ENCODE peak calls at places on chromosomes 1 and 21, in six cellular contexts. One of them, this sample, is unnamed.

GRCh38 chr1:169201084-169201619 is 94.7 kb downstream of the ATP1B1 start:
- DNase-seq in transverse colon: no peak
- DNase-seq in A549: no peak
- DNase-seq in esophagus muscularis mucosa: no peak
- DNase-seq in sigmoid colon: no peak
- DNase-seq in SK-N-SH: no peak
- DNase-seq in this sample: no peak

GRCh38 chr1:1068374-1069060 is 5.6 kb downstream of the RNF223 start:
- DNase-seq in SK-N-SH: no peak
- DNase-seq in esophagus muscularis mucosa: no peak
- DNase-seq in A549: peak
- DNase-seq in transverse colon: peak
- DNase-seq in sigmoid colon: no peak
- DNase-seq in this sample: no peak

GRCh38 chr1:12078938-12079861 is 16.1 kb downstream of the TNFRSF8 start:
- DNase-seq in A549: peak
- DNase-seq in transverse colon: no peak
- DNase-seq in esophagus muscularis mucosa: no peak
- DNase-seq in SK-N-SH: peak
- DNase-seq in sigmoid colon: no peak
- DNase-seq in this sample: peak

GRCh38 chr21:31180256-31181088 is 142.2 kb upstream of the KRTAP19-8 start:
- DNase-seq in transverse colon: no peak
- DNase-seq in esophagus muscularis mucosa: no peak
- DNase-seq in SK-N-SH: peak
- DNase-seq in sigmoid colon: no peak
- DNase-seq in A549: peak
- DNase-seq in this sample: no peak

GRCh38 chr1:63674865-63675815 is 81.9 kb downstream of the PGM1 start:
- DNase-seq in SK-N-SH: peak
- DNase-seq in A549: no peak
- DNase-seq in transverse colon: no peak
- DNase-seq in esophagus muscularis mucosa: no peak
- DNase-seq in sigmoid colon: no peak
- DNase-seq in this sample: peak

GRCh38 chr21:41648591-41649031 is 118.2 kb downstream of the RIPK4 start:
- DNase-seq in A549: no peak
- DNase-seq in sigmoid colon: no peak
- DNase-seq in esophagus muscularis mucosa: no peak
- DNase-seq in transverse colon: no peak
- DNase-seq in SK-N-SH: no peak
- DNase-seq in this sample: no peak

GRCh38 chr1:205510951-205511330 is 6.5 kb downstream of the CDK18 start:
- DNase-seq in transverse colon: no peak
- DNase-seq in esophagus muscularis mucosa: no peak
- DNase-seq in sigmoid colon: no peak
- DNase-seq in A549: no peak
- DNase-seq in SK-N-SH: no peak
- DNase-seq in this sample: no peak

GRCh38 chr1:110087812-110088738 is 17.6 kb upstream of the ALX3 start:
- DNase-seq in transverse colon: peak
- DNase-seq in esophagus muscularis mucosa: no peak
- DNase-seq in sigmoid colon: no peak
- DNase-seq in A549: peak
- DNase-seq in SK-N-SH: peak
- DNase-seq in this sample: no peak

GRCh38 chr1:202158810-202159533 is 1.4 kb downstream of the PTPN7 start:
- DNase-seq in transverse colon: no peak
- DNase-seq in SK-N-SH: no peak
- DNase-seq in A549: no peak
- DNase-seq in sigmoid colon: no peak
- DNase-seq in esophagus muscularis mucosa: no peak
- DNase-seq in this sample: peak

GRCh38 chr1:216498277-216498676 is 75.0 kb upstream of the USH2A start:
- DNase-seq in SK-N-SH: no peak
- DNase-seq in A549: no peak
- DNase-seq in transverse colon: no peak
- DNase-seq in esophagus muscularis mucosa: no peak
- DNase-seq in sigmoid colon: no peak
- DNase-seq in this sample: no peak

GRCh38 chr1:72229893-72230292 is 52.4 kb downstream of the NEGR1 start:
- DNase-seq in transverse colon: no peak
- DNase-seq in SK-N-SH: no peak
- DNase-seq in A549: no peak
- DNase-seq in sigmoid colon: no peak
- DNase-seq in esophagus muscularis mucosa: no peak
- DNase-seq in this sample: no peak

GRCh38 chr21:24023402-24023801 is 1583.9 kb downstream of the MRPL39 start:
- DNase-seq in A549: no peak
- DNase-seq in transverse colon: no peak
- DNase-seq in SK-N-SH: peak
- DNase-seq in sigmoid colon: no peak
- DNase-seq in esophagus muscularis mucosa: no peak
- DNase-seq in this sample: no peak

GRCh38 chr1:186102559-186103148 is 272.4 kb downstream of the TPR start:
- DNase-seq in transverse colon: no peak
- DNase-seq in SK-N-SH: no peak
- DNase-seq in esophagus muscularis mucosa: no peak
- DNase-seq in sigmoid colon: no peak
- DNase-seq in A549: no peak
- DNase-seq in this sample: no peak

GRCh38 chr1:11571906-11572616 is 82.2 kb downstream of the FBXO2 start:
- DNase-seq in A549: peak
- DNase-seq in sigmoid colon: no peak
- DNase-seq in transverse colon: no peak
- DNase-seq in esophagus muscularis mucosa: no peak
- DNase-seq in SK-N-SH: no peak
- DNase-seq in this sample: no peak

GRCh38 chr1:43975249-43975961 is 645 bp downstream of the ATP6V0B start:
- DNase-seq in SK-N-SH: no peak
- DNase-seq in sigmoid colon: peak
- DNase-seq in transverse colon: peak
- DNase-seq in esophagus muscularis mucosa: no peak
- DNase-seq in A549: no peak
- DNase-seq in this sample: no peak

GRCh38 chr1:100075773-100076172 is 57.0 kb downstream of the SASS6 start:
- DNase-seq in SK-N-SH: no peak
- DNase-seq in A549: no peak
- DNase-seq in esophagus muscularis mucosa: no peak
- DNase-seq in sigmoid colon: no peak
- DNase-seq in transverse colon: no peak
- DNase-seq in this sample: no peak

GRCh38 chr21:46604975-46605758 is at the start of gene S100B:
- DNase-seq in transverse colon: no peak
- DNase-seq in sigmoid colon: peak
- DNase-seq in SK-N-SH: peak
- DNase-seq in esophagus muscularis mucosa: no peak
- DNase-seq in A549: no peak
- DNase-seq in this sample: no peak
- TF ChIP-seq EP300 in transverse colon: no peak
- TF ChIP-seq EP300 in sigmoid colon: no peak
- TF ChIP-seq EP300 in SK-N-SH: no peak
- TF ChIP-seq EP300 in esophagus muscularis mucosa: no peak
- TF ChIP-seq EP300 in A549: no peak
- TF ChIP-seq EP300 in this sample: no peak

DNA sequence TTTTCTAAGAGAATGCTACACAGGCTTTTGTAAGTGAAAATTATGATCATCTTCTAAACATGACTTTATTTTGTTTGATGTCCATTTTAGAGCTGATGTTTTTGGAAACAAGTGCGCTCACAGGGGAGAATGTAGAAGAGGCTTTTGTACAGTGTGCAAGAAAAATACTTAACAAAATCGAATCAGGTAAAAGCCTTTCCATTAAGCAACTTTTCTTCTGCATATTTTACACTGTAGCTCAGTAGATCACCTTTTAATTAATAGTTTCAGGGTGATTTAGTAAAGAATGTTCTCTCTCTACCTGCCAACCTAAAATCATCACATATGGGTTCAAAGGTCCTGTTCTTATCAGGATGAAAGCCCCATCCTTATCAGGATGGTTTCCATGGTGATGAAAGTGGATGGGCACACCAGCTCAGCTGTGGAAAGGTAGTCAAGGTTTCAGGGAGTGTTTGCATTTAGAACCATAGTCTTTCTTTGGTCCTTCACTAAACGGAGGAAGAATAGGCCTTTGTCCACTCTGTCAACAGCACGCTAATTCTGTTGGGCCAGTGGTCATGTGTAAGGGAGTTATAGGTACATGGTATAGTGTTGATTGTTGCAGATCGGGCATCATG is 28.1 kb downstream of the RAB4A start:
- DNase-seq in sigmoid colon: no peak
- DNase-seq in transverse colon: no peak
- DNase-seq in esophagus muscularis mucosa: no peak
- DNase-seq in A549: no peak
- DNase-seq in SK-N-SH: no peak
- DNase-seq in this sample: no peak
- TF ChIP-seq EP300 in sigmoid colon: no peak
- TF ChIP-seq EP300 in transverse colon: no peak
- TF ChIP-seq EP300 in esophagus muscularis mucosa: no peak
- TF ChIP-seq EP300 in A549: no peak
- TF ChIP-seq EP300 in SK-N-SH: no peak
- TF ChIP-seq EP300 in this sample: no peak

DNA sequence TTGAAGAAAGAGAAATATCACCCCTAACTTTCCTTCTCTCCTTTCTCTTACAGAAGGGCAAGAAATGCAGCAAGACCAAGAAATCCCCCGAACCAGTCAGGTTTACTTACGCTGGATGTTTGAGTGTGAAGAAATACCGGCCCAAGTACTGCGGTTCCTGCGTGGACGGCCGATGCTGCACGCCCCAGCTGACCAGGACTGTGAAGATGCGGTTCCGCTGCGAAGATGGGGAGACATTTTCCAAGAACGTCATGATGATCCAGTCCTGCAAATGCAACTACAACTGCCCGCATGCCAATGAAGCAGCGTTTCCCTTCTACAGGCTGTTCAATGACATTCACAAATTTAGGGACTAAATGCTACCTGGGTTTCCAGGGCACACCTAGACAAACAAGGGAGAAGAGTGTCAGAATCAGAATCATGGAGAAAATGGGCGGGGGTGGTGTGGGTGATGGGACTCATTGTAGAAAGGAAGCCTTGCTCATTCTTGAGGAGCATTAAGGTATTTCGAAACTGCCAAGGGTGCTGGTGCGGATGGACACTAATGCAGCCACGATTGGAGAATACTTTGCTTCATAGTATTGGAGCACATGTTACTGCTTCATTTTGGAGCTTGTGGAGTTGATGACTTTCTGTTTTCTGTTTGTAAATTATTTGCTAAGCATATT is 2.3 kb downstream of the CCN1 start:
- DNase-seq in SK-N-SH: no peak
- DNase-seq in sigmoid colon: no peak
- DNase-seq in transverse colon: no peak
- DNase-seq in esophagus muscularis mucosa: peak
- DNase-seq in A549: no peak
- DNase-seq in this sample: no peak
- TF ChIP-seq EP300 in SK-N-SH: no peak
- TF ChIP-seq EP300 in sigmoid colon: no peak
- TF ChIP-seq EP300 in transverse colon: no peak
- TF ChIP-seq EP300 in esophagus muscularis mucosa: no peak
- TF ChIP-seq EP300 in A549: no peak
- TF ChIP-seq EP300 in this sample: no peak

GRCh38 chr1:162336621-162337020 is 40.0 kb downstream of the SPATA46 start:
- DNase-seq in esophagus muscularis mucosa: no peak
- DNase-seq in A549: no peak
- DNase-seq in SK-N-SH: no peak
- DNase-seq in sigmoid colon: no peak
- DNase-seq in transverse colon: no peak
- DNase-seq in this sample: no peak
- TF ChIP-seq EP300 in esophagus muscularis mucosa: no peak
- TF ChIP-seq EP300 in A549: no peak
- TF ChIP-seq EP300 in SK-N-SH: no peak
- TF ChIP-seq EP300 in sigmoid colon: no peak
- TF ChIP-seq EP300 in transverse colon: no peak
- TF ChIP-seq EP300 in this sample: no peak

GRCh38 chr1:154496381-154496780 is 5.6 kb upstream of the TDRD10 start:
- DNase-seq in esophagus muscularis mucosa: no peak
- DNase-seq in transverse colon: no peak
- DNase-seq in sigmoid colon: no peak
- DNase-seq in SK-N-SH: no peak
- DNase-seq in A549: no peak
- DNase-seq in this sample: no peak

GRCh38 chr1:154495496-154496273 is 6.3 kb upstream of the TDRD10 start:
- DNase-seq in A549: no peak
- DNase-seq in SK-N-SH: no peak
- DNase-seq in esophagus muscularis mucosa: no peak
- DNase-seq in transverse colon: no peak
- DNase-seq in sigmoid colon: no peak
- DNase-seq in this sample: no peak

GRCh38 chr1:154499446-154499845 is 2.6 kb upstream of the TDRD10 start:
- DNase-seq in A549: no peak
- DNase-seq in esophagus muscularis mucosa: no peak
- DNase-seq in sigmoid colon: no peak
- DNase-seq in SK-N-SH: no peak
- DNase-seq in transverse colon: no peak
- DNase-seq in this sample: no peak

GRCh38 chr1:154500533-154500932 is 1.5 kb upstream of the TDRD10 start:
- DNase-seq in A549: no peak
- DNase-seq in sigmoid colon: no peak
- DNase-seq in SK-N-SH: no peak
- DNase-seq in transverse colon: no peak
- DNase-seq in esophagus muscularis mucosa: no peak
- DNase-seq in this sample: no peak

GRCh38 chr1:154497026-154497806 is 4.8 kb upstream of the TDRD10 start:
- DNase-seq in esophagus muscularis mucosa: no peak
- DNase-seq in A549: no peak
- DNase-seq in sigmoid colon: no peak
- DNase-seq in SK-N-SH: peak
- DNase-seq in transverse colon: no peak
- DNase-seq in this sample: no peak
- TF ChIP-seq EP300 in esophagus muscularis mucosa: no peak
- TF ChIP-seq EP300 in A549: no peak
- TF ChIP-seq EP300 in sigmoid colon: no peak
- TF ChIP-seq EP300 in SK-N-SH: no peak
- TF ChIP-seq EP300 in transverse colon: no peak
- TF ChIP-seq EP300 in this sample: no peak

DNA sequence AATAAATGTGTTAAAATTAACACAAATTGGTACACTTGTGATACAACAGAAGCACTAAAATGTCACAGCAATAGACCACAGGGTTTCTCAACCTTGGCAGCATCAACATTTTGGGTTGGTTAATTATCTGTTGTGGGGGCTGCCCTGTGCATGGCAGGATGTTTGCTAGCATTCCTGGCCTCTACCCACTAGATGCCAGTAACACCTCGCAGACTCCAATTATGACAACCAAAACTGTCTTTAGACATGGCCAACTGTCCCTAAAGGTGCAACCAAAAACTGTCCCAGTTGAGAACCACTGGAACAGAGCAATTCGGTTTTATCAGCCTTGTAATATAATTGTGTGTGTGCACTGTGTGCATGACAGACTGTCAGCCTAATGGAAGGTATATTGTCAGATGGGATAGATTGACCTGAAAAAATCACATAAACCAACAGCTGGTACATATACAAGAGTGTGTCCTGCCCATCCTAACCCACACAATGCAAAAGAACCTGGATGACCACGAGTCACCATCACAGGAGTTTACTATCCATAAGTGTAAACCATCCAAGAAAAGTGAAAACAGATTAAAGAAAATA is 13.5 kb upstream of the ERG start:
- DNase-seq in SK-N-SH: no peak
- DNase-seq in sigmoid colon: no peak
- DNase-seq in A549: no peak
- DNase-seq in transverse colon: no peak
- DNase-seq in esophagus muscularis mucosa: peak
- DNase-seq in this sample: no peak
- TF ChIP-seq EP300 in SK-N-SH: no peak
- TF ChIP-seq EP300 in sigmoid colon: no peak
- TF ChIP-seq EP300 in A549: no peak
- TF ChIP-seq EP300 in transverse colon: no peak
- TF ChIP-seq EP300 in esophagus muscularis mucosa: no peak
- TF ChIP-seq EP300 in this sample: no peak